ENCODE peak calls at places on chromosomes 12 and 14, in nine cellular contexts. X is A673, U is GM13977, T is fibroblast of lung, D is cardiac muscle cell, W is colonic mucosa, S is astrocyte of the spinal cord, M is breast epithelium, G is astrocyte of the cerebellum. V is an unnamed sample.
A peak's percentile ranks its signal among the peaks of the same experiment; 100 is the strongest.

GRCh38 chr14:79016828-79017505 is 846.8 kb downstream of the NRXN3 start:
- DNase-seq in X (peak; percentile 11), U (no peak), T (peak; percentile 77), D (no peak), W (no peak), S (peak; percentile 79), M (no peak), G (peak; percentile 64), V (no peak)

GRCh38 chr12:120528861-120529525 is at the start of gene COQ5:
- DNase-seq in X (peak; percentile 95), U (peak; percentile 86), T (peak; percentile 87), D (peak; percentile 92), W (peak; percentile 94), S (peak; percentile 88), M (peak; percentile 85), G (peak; percentile 62), V (peak; percentile 94)

GRCh38 chr12:95767703-95768102 is 22.9 kb downstream of the NTN4 start:
- DNase-seq in X (no peak), U (no peak), T (peak; percentile 49), D (no peak), W (no peak), S (no peak), M (no peak), G (no peak), V (no peak)

GRCh38 chr12:104495786-104496185 is 39.0 kb downstream of the CHST11 start:
- DNase-seq in X (no peak), U (no peak), T (no peak), D (no peak), W (no peak), S (no peak), M (no peak), G (no peak), V (no peak)

GRCh38 chr14:41986726-41987125 is 380.1 kb downstream of the LRFN5 start:
- DNase-seq in X (peak; percentile 45), U (no peak), T (peak; percentile 20), D (no peak), W (no peak), S (peak; percentile 42), M (no peak), G (peak; percentile 5), V (no peak)

GRCh38 chr12:100927825-100928224 is 133.2 kb downstream of the ANO4 start:
- DNase-seq in X (no peak), U (no peak), T (peak; percentile 73), D (no peak), W (no peak), S (peak; percentile 68), M (no peak), G (no peak), V (no peak)

GRCh38 chr12:46549527-46550265 is 177.1 kb upstream of the SLC38A2 start:
- DNase-seq in X (peak; percentile 89), U (no peak), T (peak; percentile 96), D (no peak), W (no peak), S (peak; percentile 88), M (no peak), G (no peak), V (peak; percentile 75)

GRCh38 chr14:102779574-102780315 is 2.5 kb downstream of the TRAF3 start:
- DNase-seq in X (no peak), U (no peak), T (no peak), D (no peak), W (no peak), S (no peak), M (no peak), G (no peak), V (no peak)

GRCh38 chr14:68355415-68355814 is 437.5 kb downstream of the ZFP36L1 start:
- DNase-seq in X (no peak), U (no peak), T (no peak), D (no peak), W (no peak), S (no peak), M (no peak), G (no peak), V (no peak)

GRCh38 chr12:78641837-78642423 is 222.6 kb upstream of the SYT1 start:
- DNase-seq in X (peak; percentile 57), U (no peak), T (peak; percentile 31), D (no peak), W (no peak), S (no peak), M (no peak), G (no peak), V (no peak)

GRCh38 chr14:26905219-26905618 is 307.4 kb upstream of the NOVA1 start:
- DNase-seq in X (no peak), U (no peak), T (no peak), D (no peak), W (no peak), S (no peak), M (no peak), G (no peak), V (no peak)

GRCh38 chr14:52789118-52789517 is 2.3 kb downstream of the GNPNAT1 start:
- DNase-seq in X (no peak), U (no peak), T (no peak), D (no peak), W (no peak), S (no peak), M (no peak), G (no peak), V (no peak)

GRCh38 chr14:87896393-87897380 is 96.3 kb downstream of the GALC start:
- DNase-seq in X (peak; percentile 65), U (peak; percentile 24), T (peak; percentile 65), D (peak; percentile 82), W (no peak), S (peak; percentile 64), M (no peak), G (peak; percentile 60), V (peak; percentile 4)

GRCh38 chr12:53497461-53497860 is 1.8 kb downstream of the MAP3K12 start:
- DNase-seq in X (no peak), U (no peak), T (no peak), D (no peak), W (no peak), S (no peak), M (no peak), G (no peak), V (no peak)

GRCh38 chr14:96614528-96614927 is 112.3 kb downstream of the PAPOLA start:
- DNase-seq in X (peak; percentile 92), U (no peak), T (no peak), D (no peak), W (no peak), S (no peak), M (no peak), G (no peak), V (no peak)

GRCh38 chr14:33908540-33909223 is 42.2 kb downstream of the EGLN3 start:
- DNase-seq in X (peak; percentile 15), U (no peak), T (no peak), D (no peak), W (peak; percentile 79), S (no peak), M (no peak), G (no peak), V (no peak)
- TF ChIP-seq CTCF in X (peak; percentile 52), U (no peak), T (no peak), D (no peak), W (peak; percentile 49), S (no peak), M (no peak), G (no peak), V (peak; percentile 24)

GRCh38 chr12:6068226-6068625 is 56.2 kb downstream of the VWF start:
- DNase-seq in X (no peak), U (no peak), T (peak; percentile 28), D (no peak), W (no peak), S (no peak), M (no peak), G (no peak), V (no peak)

GRCh38 chr12:6065872-6066217 is 58.6 kb downstream of the VWF start:
- DNase-seq in X (no peak), U (no peak), T (peak; percentile 15), D (no peak), W (no peak), S (no peak), M (no peak), G (no peak), V (no peak)

GRCh38 chr12:6066651-6067050 is 57.8 kb downstream of the VWF start:
- DNase-seq in X (no peak), U (no peak), T (no peak), D (no peak), W (no peak), S (no peak), M (no peak), G (no peak), V (no peak)

GRCh38 chr12:6065131-6065871 is 59.2 kb downstream of the VWF start:
- DNase-seq in X (no peak), U (no peak), T (no peak), D (no peak), W (no peak), S (no peak), M (no peak), G (no peak), V (no peak)

GRCh38 chr12:6067152-6067916 is 57.1 kb downstream of the VWF start:
- DNase-seq in X (peak; percentile 18), U (no peak), T (peak; percentile 35), D (no peak), W (no peak), S (no peak), M (no peak), G (no peak), V (no peak)
- TF ChIP-seq CTCF in X (peak; percentile 46), U (no peak), T (peak; percentile 49), D (peak; percentile 44), W (no peak), S (peak; percentile 61), M (no peak), G (peak; percentile 62), V (no peak)

GRCh38 chr12:66698558-66698957 is 19.7 kb upstream of the GRIP1 start:
- DNase-seq in X (no peak), U (no peak), T (no peak), D (no peak), W (no peak), S (no peak), M (no peak), G (no peak), V (no peak)
- TF ChIP-seq CTCF in X (peak; percentile 21), U (no peak), T (no peak), D (no peak), W (no peak), S (no peak), M (no peak), G (no peak), V (no peak)

GRCh38 chr12:131455218-131455506 is 255.7 kb upstream of the SFSWAP start:
- DNase-seq in X (no peak), U (no peak), T (no peak), D (no peak), W (no peak), S (no peak), M (no peak), G (no peak), V (no peak)

GRCh38 chr12:131452444-131452860 is 258.4 kb upstream of the SFSWAP start:
- DNase-seq in X (peak; percentile 26), U (peak; percentile 69), T (no peak), D (peak; percentile 48), W (peak; percentile 29), S (no peak), M (no peak), G (no peak), V (peak; percentile 51)

GRCh38 chr12:131456301-131457027 is 254.4 kb upstream of the SFSWAP start:
- DNase-seq in X (no peak), U (no peak), T (no peak), D (no peak), W (no peak), S (no peak), M (no peak), G (no peak), V (no peak)

GRCh38 chr12:131455581-131456110 is 255.2 kb upstream of the SFSWAP start:
- DNase-seq in X (no peak), U (no peak), T (no peak), D (no peak), W (no peak), S (no peak), M (no peak), G (no peak), V (no peak)

GRCh38 chr12:131454418-131455217 is 256.3 kb upstream of the SFSWAP start:
- DNase-seq in X (peak; percentile 75), U (peak; percentile 70), T (no peak), D (peak; percentile 66), W (no peak), S (no peak), M (no peak), G (no peak), V (peak; percentile 44)
- TF ChIP-seq CTCF in X (peak; percentile 69), U (peak; percentile 50), T (no peak), D (peak; percentile 29), W (peak; percentile 52), S (peak; percentile 4), M (no peak), G (no peak), V (peak; percentile 45)

V was measured in activated CD8-positive, alpha-beta T cell treated with anti-CD3 and anti-CD28 coated beads for 36 hours.